ENCODE peak calls at places on chromosomes 2 and 18, in five cellular contexts. N, Q, J, O and M are unnamed samples.

GRCh38 chr2:47631840-47632398 is 151.0 kb upstream of the MSH6 start:
- DNase-seq in N (peak; percentile 34), Q (peak; percentile 95), J (no peak), O (no peak), M (peak; percentile 65)

GRCh38 chr2:27000228-27000627 is 29.8 kb downstream of the MAPRE3 start:
- DNase-seq in N (no peak), Q (no peak), J (no peak), O (no peak), M (no peak)

GRCh38 chr2:189512879-189513278 is 67.7 kb downstream of the SLC40A1 start:
- DNase-seq in N (no peak), Q (no peak), J (no peak), O (no peak), M (peak; percentile 65)

GRCh38 chr18:33755918-33756590 is 178.0 kb downstream of the ASXL3 start:
- DNase-seq in N (no peak), Q (peak; percentile 86), J (no peak), O (no peak), M (no peak)

GRCh38 chr2:149817206-149817605 is 229.6 kb upstream of the MMADHC start:
- DNase-seq in N (no peak), Q (no peak), J (no peak), O (no peak), M (no peak)

GRCh38 chr2:177058747-177059146 is 153.8 kb upstream of the HNRNPA3 start:
- DNase-seq in N (no peak), Q (no peak), J (no peak), O (no peak), M (no peak)

GRCh38 chr2:239319261-239319661 is 81.6 kb downstream of the HDAC4 start:
- DNase-seq in N (no peak), Q (no peak), J (no peak), O (peak; percentile 60), M (peak; percentile 77)

GRCh38 chr2:28506112-28506511 is 10.3 kb downstream of the PLB1 start:
- DNase-seq in N (no peak), Q (no peak), J (no peak), O (no peak), M (no peak)

GRCh38 chr2:8543065-8543411 is 138.8 kb upstream of the ID2 start:
- DNase-seq in N (no peak), Q (no peak), J (no peak), O (no peak), M (peak; percentile 50)

GRCh38 chr2:238278626-238279323 is 9.6 kb downstream of the PER2 start:
- DNase-seq in N (no peak), Q (no peak), J (no peak), O (no peak), M (no peak)

GRCh38 chr18:53911200-53911599 is 313.3 kb downstream of the MBD2 start:
- DNase-seq in N (no peak), Q (no peak), J (no peak), O (no peak), M (no peak)

GRCh38 chr18:54983041-54983686 is 23.9 kb upstream of the CCDC68 start:
- DNase-seq in N (peak; percentile 18), Q (peak; percentile 53), J (no peak), O (no peak), M (no peak)

GRCh38 chr2:235283246-235283645 is 210.6 kb upstream of the AGAP1 start:
- DNase-seq in N (no peak), Q (no peak), J (no peak), O (no peak), M (no peak)

GRCh38 chr2:207122914-207123744 is 42.6 kb downstream of the KLF7 start:
- DNase-seq in N (no peak), Q (no peak), J (no peak), O (no peak), M (no peak)

GRCh38 chr18:43587538-43588153 is 310.4 kb upstream of the SYT4 start:
- DNase-seq in N (no peak), Q (peak; percentile 19), J (no peak), O (no peak), M (no peak)

GRCh38 chr2:64212801-64213321 is 68.6 kb upstream of the PELI1 start:
- DNase-seq in N (no peak), Q (peak; percentile 52), J (no peak), O (no peak), M (no peak)

GRCh38 chr2:156505696-156506095 is 69.5 kb downstream of the GPD2 start:
- DNase-seq in N (no peak), Q (no peak), J (no peak), O (no peak), M (no peak)

GRCh38 chr18:38606841-38607240 is 1041.2 kb upstream of the CELF4 start:
- DNase-seq in N (no peak), Q (no peak), J (no peak), O (no peak), M (no peak)

GRCh38 chr2:168884990-168885389 is 5.2 kb downstream of the SPC25 start:
- DNase-seq in N (no peak), Q (peak; percentile 13), J (no peak), O (no peak), M (no peak)

GRCh38 chr2:197969391-197969893 is 165.0 kb downstream of the PLCL1 start:
- DNase-seq in N (no peak), Q (no peak), J (no peak), O (no peak), M (no peak)

GRCh38 chr2:16817305-16818202 is 151.9 kb upstream of the CYRIA start:
- DNase-seq in N (no peak), Q (no peak), J (no peak), O (no peak), M (no peak)

GRCh38 chr2:60499651-60500300 is 53.7 kb downstream of the BCL11A start:
- DNase-seq in N (no peak), Q (no peak), J (no peak), O (peak; percentile 51), M (no peak)

GRCh38 chr2:189276277-189276676 is 96.7 kb upstream of the COL5A2 start:
- DNase-seq in N (no peak), Q (peak; percentile 71), J (no peak), O (no peak), M (no peak)

GRCh38 chr2:159076233-159076632 is 107.8 kb downstream of the TANC1 start:
- DNase-seq in N (no peak), Q (peak; percentile 73), J (no peak), O (no peak), M (peak; percentile 59)

GRCh38 chr2:46538393-46538792 is 59.0 kb downstream of the TMEM247 start:
- DNase-seq in N (no peak), Q (no peak), J (no peak), O (no peak), M (no peak)

GRCh38 chr2:168801961-168802824 is at the start of gene NOSTRIN:
- DNase-seq in N (no peak), Q (no peak), J (no peak), O (peak; percentile 65), M (peak; percentile 67)

GRCh38 chr2:127909019-127909418 is 23.3 kb upstream of the AMMECR1L start:
- DNase-seq in N (no peak), Q (no peak), J (no peak), O (no peak), M (no peak)

GRCh38 chr2:173831312-173832229 is 133.6 kb downstream of the SP3 start:
- DNase-seq in N (no peak), Q (no peak), J (no peak), O (peak; percentile 77), M (peak; percentile 81)

GRCh38 chr2:208370881-208371633 is 35.5 kb upstream of the PTH2R start:
- DNase-seq in N (no peak), Q (no peak), J (no peak), O (no peak), M (no peak)

GRCh38 chr2:5696351-5696740 is 4.2 kb downstream of the SOX11 start:
- DNase-seq in N (no peak), Q (peak; percentile 9), J (no peak), O (no peak), M (no peak)

GRCh38 chr2:231684314-231685223 is 23.8 kb upstream of the PTMA start:
- DNase-seq in N (no peak), Q (no peak), J (peak; percentile 86), O (peak; percentile 62), M (no peak)

GRCh38 chr2:241702155-241702404 is 241 bp downstream of the ING5 start:
- DNase-seq in N (peak; percentile 48), Q (no peak), J (no peak), O (no peak), M (no peak)

GRCh38 chr2:146544701-146545100 is 1300.1 kb upstream of the ACVR2A start:
- DNase-seq in N (no peak), Q (no peak), J (no peak), O (no peak), M (no peak)